ENCODE peak calls at places on chromosome 12, in five cellular contexts. J is iPS-NIHi11, F is GDM1, I is erythroblast, M is HCEC 1CT. T is an unnamed sample.

GRCh38 chr12:127192391-127192790 is 1074.6 kb upstream of the TMEM132C start:
- DNase-seq in J (no peak), M (peak), I (no peak), F (no peak), T (no peak)

GRCh38 chr12:94225506-94225905 is 77.1 kb downstream of the PLXNC1 start:
- DNase-seq in F (no peak), M (no peak), J (no peak), I (no peak), T (peak)

GRCh38 chr12:105741786-105742566 is 396.8 kb downstream of the NUAK1 start:
- DNase-seq in J (no peak), F (no peak), M (no peak), I (no peak), T (no peak)

GRCh38 chr12:131571827-131572226 is 139.1 kb upstream of the SFSWAP start:
- DNase-seq in M (no peak), J (no peak), F (no peak), I (no peak), T (no peak)

GRCh38 chr12:6954754-6955461 is 3.8 kb downstream of the PTPN6 start:
- DNase-seq in F (no peak), J (no peak), M (no peak), I (no peak), T (no peak)

GRCh38 chr12:14356147-14356546 is 9.3 kb upstream of the ATF7IP start:
- DNase-seq in F (no peak), J (no peak), M (no peak), I (no peak), T (no peak)

GRCh38 chr12:111761099-111761498 is 5.6 kb upstream of the ALDH2 start:
- DNase-seq in J (no peak), F (no peak), M (no peak), I (no peak), T (no peak)

GRCh38 chr12:69915964-69916363 is 90.9 kb downstream of the MYRFL start:
- DNase-seq in M (no peak), I (no peak), F (no peak), J (no peak), T (no peak)

GRCh38 chr12:78961171-78961570 is 96.6 kb downstream of the SYT1 start:
- DNase-seq in F (no peak), M (no peak), I (no peak), J (no peak), T (no peak)

GRCh38 chr12:131604146-131604844 is 106.6 kb upstream of the SFSWAP start:
- DNase-seq in F (peak), J (no peak), I (no peak), M (no peak), T (no peak)

GRCh38 chr12:120090211-120090610 is 26.3 kb downstream of the RAB35 start:
- DNase-seq in M (no peak), J (no peak), F (no peak), I (no peak), T (no peak)

GRCh38 chr12:8508224-8508623 is 5.1 kb upstream of the CLEC4D start:
- DNase-seq in F (no peak), I (no peak), M (no peak), J (no peak), T (peak)

GRCh38 chr12:68420225-68421008 is 88.3 kb upstream of the MDM1 start:
- DNase-seq in J (no peak), F (no peak), I (no peak), M (peak), T (no peak)

GRCh38 chr12:93440043-93440835 is 1.5 kb downstream of the UBE2N start:
- DNase-seq in I (peak), M (no peak), F (no peak), J (no peak), T (no peak)

GRCh38 chr12:29534935-29535334 is 37.4 kb upstream of the OVCH1 start:
- DNase-seq in I (no peak), M (peak), J (peak), F (no peak), T (no peak)

GRCh38 chr12:79549531-79550271 is 141.1 kb downstream of the PAWR start:
- DNase-seq in J (no peak), I (no peak), M (no peak), F (no peak), T (no peak)

T was measured in ELF-1.